ENCODE peak calls at places on chromosomes 5 and 9, in five cellular contexts. N is DND-41, K is A673, H is midbrain, X is NCI-H1417. L is an unnamed sample.

GRCh38 chr9:121916008-121916407 is 177.1 kb downstream of the TTLL11 start:
- DNase-seq in N (no peak), K (no peak), H (no peak), X (no peak), L (no peak)

GRCh38 chr9:9730174-9730573 is 882.6 kb downstream of the PTPRD start:
- DNase-seq in N (no peak), K (no peak), H (no peak), X (no peak), L (no peak)

GRCh38 chr5:92916036-92916435 is 665.0 kb downstream of the NR2F1-AS1 start:
- DNase-seq in N (no peak), K (no peak), H (peak; percentile 39), X (peak; percentile 2), L (no peak)

GRCh38 chr5:14463629-14464028 is 118.0 kb upstream of the OTULINL start:
- DNase-seq in N (no peak), K (no peak), H (no peak), X (peak; percentile 73), L (no peak)

GRCh38 chr9:71608021-71608420 is 160.3 kb downstream of the CEMIP2 start:
- DNase-seq in N (no peak), K (no peak), H (no peak), X (no peak), L (no peak)

GRCh38 chr5:106189121-106189809 is 1481.5 kb downstream of the EFNA5 start:
- DNase-seq in N (no peak), K (no peak), H (no peak), X (peak; percentile 76), L (no peak)

GRCh38 chr5:96772542-96772941 is 35.2 kb downstream of the ERAP1 start:
- DNase-seq in N (no peak), K (no peak), H (no peak), X (no peak), L (no peak)

GRCh38 chr9:125495137-125496119 is 211.6 kb downstream of the MAPKAP1 start:
- DNase-seq in N (no peak), K (no peak), H (no peak), X (no peak), L (no peak)

GRCh38 chr9:22446589-22446949 is at the start of gene DMRTA1:
- DNase-seq in N (no peak), K (peak; percentile 85), H (peak; percentile 75), X (no peak), L (peak; percentile 86)

GRCh38 chr5:66596791-66597757 is 881 bp downstream of the MAST4 start:
- DNase-seq in N (peak; percentile 69), K (peak; percentile 32), H (peak; percentile 11), X (peak; percentile 82), L (no peak)

GRCh38 chr9:98943682-98944129 is at the start of gene COL15A1:
- DNase-seq in N (no peak), K (no peak), H (no peak), X (peak; percentile 76), L (no peak)

L was measured in mucosa of gallbladder.